ENCODE peak calls at places on chromosomes 13 and 19, in six cellular contexts. One of them, this sample, is unnamed.

GRCh38 chr13:24272452-24273161 is 36.8 kb upstream of the C1QTNF9 start:
- DNase-seq in GM23338: no peak
- DNase-seq in CD8-positive, alpha-beta T cell: no peak
- DNase-seq in nephron progenitor cell: no peak
- DNase-seq in astrocyte of the spinal cord: peak
- DNase-seq in heart right ventricle: no peak
- DNase-seq in this sample: no peak

GRCh38 chr13:38819053-38819452 is 132.2 kb downstream of the FREM2 start:
- DNase-seq in GM23338: no peak
- DNase-seq in CD8-positive, alpha-beta T cell: no peak
- DNase-seq in nephron progenitor cell: no peak
- DNase-seq in astrocyte of the spinal cord: peak
- DNase-seq in heart right ventricle: no peak
- DNase-seq in this sample: no peak

GRCh38 chr19:43636121-43636683 is 3.4 kb downstream of the CADM4 start:
- DNase-seq in GM23338: peak
- DNase-seq in CD8-positive, alpha-beta T cell: no peak
- DNase-seq in nephron progenitor cell: no peak
- DNase-seq in astrocyte of the spinal cord: no peak
- DNase-seq in heart right ventricle: no peak
- DNase-seq in this sample: no peak

GRCh38 chr19:19451429-19452240 is 46.2 kb downstream of the GATAD2A start:
- DNase-seq in GM23338: no peak
- DNase-seq in CD8-positive, alpha-beta T cell: no peak
- DNase-seq in nephron progenitor cell: no peak
- DNase-seq in astrocyte of the spinal cord: no peak
- DNase-seq in heart right ventricle: no peak
- DNase-seq in this sample: no peak

GRCh38 chr13:95185311-95185710 is 115.9 kb downstream of the ABCC4 start:
- DNase-seq in GM23338: no peak
- DNase-seq in CD8-positive, alpha-beta T cell: no peak
- DNase-seq in nephron progenitor cell: no peak
- DNase-seq in astrocyte of the spinal cord: no peak
- DNase-seq in heart right ventricle: no peak
- DNase-seq in this sample: no peak

GRCh38 chr19:40614595-40615411 is 13.6 kb downstream of the LTBP4 start:
- DNase-seq in GM23338: peak
- DNase-seq in CD8-positive, alpha-beta T cell: no peak
- DNase-seq in nephron progenitor cell: peak
- DNase-seq in astrocyte of the spinal cord: peak
- DNase-seq in heart right ventricle: peak
- DNase-seq in this sample: peak

GRCh38 chr19:15154002-15154612 is 46.7 kb downstream of the NOTCH3 start:
- DNase-seq in GM23338: peak
- DNase-seq in CD8-positive, alpha-beta T cell: no peak
- DNase-seq in nephron progenitor cell: peak
- DNase-seq in astrocyte of the spinal cord: peak
- DNase-seq in heart right ventricle: no peak
- DNase-seq in this sample: peak

GRCh38 chr19:23779645-23780044 is 21.0 kb upstream of the ZNF681 start:
- DNase-seq in GM23338: no peak
- DNase-seq in CD8-positive, alpha-beta T cell: no peak
- DNase-seq in nephron progenitor cell: no peak
- DNase-seq in astrocyte of the spinal cord: no peak
- DNase-seq in heart right ventricle: no peak
- DNase-seq in this sample: no peak

GRCh38 chr19:58578430-58578925 is 5.3 kb upstream of the MZF1 start:
- DNase-seq in GM23338: no peak
- DNase-seq in CD8-positive, alpha-beta T cell: no peak
- DNase-seq in nephron progenitor cell: no peak
- DNase-seq in astrocyte of the spinal cord: no peak
- DNase-seq in heart right ventricle: no peak
- DNase-seq in this sample: no peak

GRCh38 chr13:111907341-111907880 is 159.5 kb upstream of the SOX1 start:
- DNase-seq in GM23338: no peak
- DNase-seq in CD8-positive, alpha-beta T cell: no peak
- DNase-seq in nephron progenitor cell: no peak
- DNase-seq in astrocyte of the spinal cord: no peak
- DNase-seq in heart right ventricle: no peak
- DNase-seq in this sample: no peak

GRCh38 chr19:1183543-1184172 is 9.6 kb upstream of the SBNO2 start:
- DNase-seq in GM23338: no peak
- DNase-seq in CD8-positive, alpha-beta T cell: no peak
- DNase-seq in nephron progenitor cell: no peak
- DNase-seq in astrocyte of the spinal cord: no peak
- DNase-seq in heart right ventricle: no peak
- DNase-seq in this sample: no peak

GRCh38 chr13:106468207-106468606 is 67.3 kb downstream of the EFNB2 start:
- DNase-seq in GM23338: no peak
- DNase-seq in CD8-positive, alpha-beta T cell: no peak
- DNase-seq in nephron progenitor cell: no peak
- DNase-seq in astrocyte of the spinal cord: no peak
- DNase-seq in heart right ventricle: no peak
- DNase-seq in this sample: no peak

GRCh38 chr19:46180701-46181385 is 32.8 kb downstream of the IGFL2 start:
- DNase-seq in GM23338: no peak
- DNase-seq in CD8-positive, alpha-beta T cell: no peak
- DNase-seq in nephron progenitor cell: no peak
- DNase-seq in astrocyte of the spinal cord: peak
- DNase-seq in heart right ventricle: no peak
- DNase-seq in this sample: no peak

DNA sequence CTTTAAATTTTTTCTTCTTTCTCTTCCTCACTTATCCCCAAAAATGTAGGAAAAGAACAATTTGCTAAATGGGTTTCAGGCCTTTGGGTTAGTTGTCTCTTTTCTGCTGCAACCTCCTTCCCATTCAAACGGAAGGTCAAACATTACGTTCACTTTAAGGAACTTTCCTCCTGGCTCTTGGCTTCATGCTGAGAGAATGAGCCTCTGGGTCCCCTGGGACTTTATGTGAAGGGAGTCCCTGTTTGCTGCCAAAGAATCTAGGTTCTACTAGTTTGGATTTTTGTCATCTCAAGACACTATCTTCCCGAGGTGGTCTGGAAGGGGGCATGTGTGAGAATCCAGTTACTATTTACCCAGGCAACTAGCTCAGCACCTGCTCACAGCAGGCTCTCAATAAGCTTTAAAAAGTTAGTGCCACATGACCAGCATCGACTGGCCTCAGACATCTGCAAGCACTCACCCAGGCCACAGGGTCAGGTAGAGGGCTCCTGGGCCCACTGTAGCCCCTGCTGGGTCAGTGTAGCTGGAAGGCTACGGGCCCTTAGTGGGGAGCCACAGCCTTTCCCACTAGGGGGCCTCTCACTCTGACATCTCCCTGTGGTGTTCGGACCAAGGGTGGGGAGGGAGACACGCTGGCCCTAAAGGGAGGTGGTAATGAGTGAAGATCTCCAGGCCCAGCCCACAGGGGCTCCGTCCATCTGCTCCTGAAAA is 40.5 kb downstream of the FAM124A start:
- DNase-seq in GM23338: no peak
- DNase-seq in CD8-positive, alpha-beta T cell: no peak
- DNase-seq in nephron progenitor cell: peak
- DNase-seq in astrocyte of the spinal cord: no peak
- DNase-seq in heart right ventricle: no peak
- DNase-seq in this sample: no peak
- TF ChIP-seq CTCF in GM23338: peak
- TF ChIP-seq CTCF in CD8-positive, alpha-beta T cell: no peak
- TF ChIP-seq CTCF in nephron progenitor cell: no peak
- TF ChIP-seq CTCF in astrocyte of the spinal cord: peak
- TF ChIP-seq CTCF in heart right ventricle: peak
- TF ChIP-seq CTCF in this sample: peak

GRCh38 chr19:34337747-34338146 is 27.2 kb upstream of the GPI start:
- DNase-seq in GM23338: no peak
- DNase-seq in CD8-positive, alpha-beta T cell: no peak
- DNase-seq in nephron progenitor cell: no peak
- DNase-seq in astrocyte of the spinal cord: no peak
- DNase-seq in heart right ventricle: no peak
- DNase-seq in this sample: no peak
- TF ChIP-seq CTCF in GM23338: no peak
- TF ChIP-seq CTCF in CD8-positive, alpha-beta T cell: no peak
- TF ChIP-seq CTCF in nephron progenitor cell: no peak
- TF ChIP-seq CTCF in astrocyte of the spinal cord: no peak
- TF ChIP-seq CTCF in heart right ventricle: no peak
- TF ChIP-seq CTCF in this sample: no peak

GRCh38 chr13:41596190-41596589 is 138.8 kb downstream of the RGCC start:
- DNase-seq in GM23338: no peak
- DNase-seq in CD8-positive, alpha-beta T cell: no peak
- DNase-seq in nephron progenitor cell: no peak
- DNase-seq in astrocyte of the spinal cord: no peak
- DNase-seq in heart right ventricle: no peak
- DNase-seq in this sample: no peak
- TF ChIP-seq CTCF in GM23338: peak
- TF ChIP-seq CTCF in CD8-positive, alpha-beta T cell: no peak
- TF ChIP-seq CTCF in nephron progenitor cell: no peak
- TF ChIP-seq CTCF in astrocyte of the spinal cord: peak
- TF ChIP-seq CTCF in heart right ventricle: peak
- TF ChIP-seq CTCF in this sample: no peak

GRCh38 chr19:44741258-44741731 is 7.2 kb upstream of the BCL3 start:
- DNase-seq in GM23338: no peak
- DNase-seq in CD8-positive, alpha-beta T cell: no peak
- DNase-seq in nephron progenitor cell: no peak
- DNase-seq in astrocyte of the spinal cord: no peak
- DNase-seq in heart right ventricle: peak
- DNase-seq in this sample: no peak

GRCh38 chr19:44741841-44742352 is 6.6 kb upstream of the BCL3 start:
- DNase-seq in GM23338: no peak
- DNase-seq in CD8-positive, alpha-beta T cell: no peak
- DNase-seq in nephron progenitor cell: no peak
- DNase-seq in astrocyte of the spinal cord: peak
- DNase-seq in heart right ventricle: peak
- DNase-seq in this sample: no peak

GRCh38 chr19:44738603-44739585 is 9.6 kb upstream of the BCL3 start:
- DNase-seq in GM23338: no peak
- DNase-seq in CD8-positive, alpha-beta T cell: no peak
- DNase-seq in nephron progenitor cell: no peak
- DNase-seq in astrocyte of the spinal cord: no peak
- DNase-seq in heart right ventricle: no peak
- DNase-seq in this sample: no peak

GRCh38 chr19:44738161-44738535 is 10.4 kb upstream of the BCL3 start:
- DNase-seq in GM23338: no peak
- DNase-seq in CD8-positive, alpha-beta T cell: no peak
- DNase-seq in nephron progenitor cell: no peak
- DNase-seq in astrocyte of the spinal cord: no peak
- DNase-seq in heart right ventricle: no peak
- DNase-seq in this sample: no peak

GRCh38 chr19:44740351-44740824 is 8.1 kb upstream of the BCL3 start:
- DNase-seq in GM23338: no peak
- DNase-seq in CD8-positive, alpha-beta T cell: no peak
- DNase-seq in nephron progenitor cell: no peak
- DNase-seq in astrocyte of the spinal cord: no peak
- DNase-seq in heart right ventricle: no peak
- DNase-seq in this sample: no peak
- TF ChIP-seq CTCF in GM23338: peak
- TF ChIP-seq CTCF in CD8-positive, alpha-beta T cell: no peak
- TF ChIP-seq CTCF in nephron progenitor cell: no peak
- TF ChIP-seq CTCF in astrocyte of the spinal cord: peak
- TF ChIP-seq CTCF in heart right ventricle: no peak
- TF ChIP-seq CTCF in this sample: no peak

GRCh38 chr13:97849305-97849704 is 104.2 kb upstream of the IPO5 start:
- DNase-seq in GM23338: peak
- DNase-seq in CD8-positive, alpha-beta T cell: no peak
- DNase-seq in nephron progenitor cell: no peak
- DNase-seq in astrocyte of the spinal cord: peak
- DNase-seq in heart right ventricle: no peak
- DNase-seq in this sample: no peak
- TF ChIP-seq CTCF in GM23338: peak
- TF ChIP-seq CTCF in CD8-positive, alpha-beta T cell: no peak
- TF ChIP-seq CTCF in nephron progenitor cell: peak
- TF ChIP-seq CTCF in astrocyte of the spinal cord: peak
- TF ChIP-seq CTCF in heart right ventricle: peak
- TF ChIP-seq CTCF in this sample: no peak

GRCh38 chr13:51807041-51807440 is 3.1 kb upstream of the DHRS12 start:
- DNase-seq in GM23338: no peak
- DNase-seq in CD8-positive, alpha-beta T cell: no peak
- DNase-seq in nephron progenitor cell: no peak
- DNase-seq in astrocyte of the spinal cord: no peak
- DNase-seq in heart right ventricle: no peak
- DNase-seq in this sample: no peak
- TF ChIP-seq CTCF in GM23338: no peak
- TF ChIP-seq CTCF in CD8-positive, alpha-beta T cell: no peak
- TF ChIP-seq CTCF in nephron progenitor cell: no peak
- TF ChIP-seq CTCF in astrocyte of the spinal cord: no peak
- TF ChIP-seq CTCF in heart right ventricle: no peak
- TF ChIP-seq CTCF in this sample: no peak